ENCODE peak calls at places on chromosomes 11 and 22, in five cellular contexts. U is heart right ventricle, L is lower lobe of right lung, S is cardiac muscle cell, G is upper lobe of left lung. K is an unnamed sample. For H3K4me1, the result is how much of the 10 kb centered on the place peaks cover.

GRCh38 chr11:133366088-133366487 is 166.2 kb downstream of the OPCML start:
- DNase-seq in L (no peak), G (no peak), S (no peak), U (no peak), K (no peak)

GRCh38 chr22:44658371-44658953 is 43.5 kb upstream of the PRR5 start:
- DNase-seq in S (peak), L (peak), G (no peak), U (peak), K (no peak)

GRCh38 chr11:133361689-133361994 is 170.7 kb downstream of the OPCML start:
- DNase-seq in G (no peak), S (no peak), L (no peak), U (no peak), K (no peak)

GRCh38 chr11:73916435-73916834 is 34.4 kb upstream of the DNAJB13 start:
- DNase-seq in G (no peak), L (no peak), U (no peak), S (no peak), K (no peak)

GRCh38 chr22:38202437-38203089 is 769 bp downstream of the MAFF start:
- DNase-seq in G (peak), S (peak), U (peak), L (peak), K (peak)

GRCh38 chr22:19793161-19793560 is 32.6 kb downstream of the TBX1 start:
- DNase-seq in G (no peak), U (no peak), L (no peak), S (no peak), K (no peak)

GRCh38 chr11:44556735-44557409 is 8.6 kb upstream of the CD82 start:
- DNase-seq in S (peak), L (peak), G (no peak), U (peak), K (no peak)

GRCh38 chr11:68977781-68978625 is 2.8 kb downstream of the MRGPRD start:
- DNase-seq in L (peak), G (no peak), U (no peak), S (no peak), K (peak)

GRCh38 chr22:41830174-41830573 is 2.7 kb upstream of the SREBF2 start:
- DNase-seq in S (no peak), U (no peak), L (no peak), G (no peak), K (no peak)

GRCh38 chr11:119309411-119309810 is 7.5 kb downstream of the MCAM start:
- DNase-seq in G (peak), U (no peak), L (no peak), S (no peak), K (no peak)

GRCh38 chr11:13923716-13924650 is 38.5 kb upstream of the SPON1 start:
- DNase-seq in L (no peak), U (no peak), S (no peak), G (no peak), K (no peak)

GRCh38 chr11:104214517-104214916 is 50.6 kb upstream of the PDGFD start:
- DNase-seq in L (no peak), U (no peak), S (no peak), G (no peak), K (no peak)

GRCh38 chr22:35663371-35663770 is 15.1 kb downstream of the APOL6 start:
- DNase-seq in G (no peak), L (no peak), S (peak), U (no peak), K (no peak)

GRCh38 chr22:46031965-46032851 is 55.2 kb upstream of the WNT7B start:
- DNase-seq in U (no peak), G (no peak), L (peak), S (no peak), K (peak)

GRCh38 chr11:94728541-94728940 is 39.6 kb upstream of the AMOTL1 start:
- DNase-seq in S (peak), G (no peak), L (no peak), U (no peak), K (no peak)

GRCh38 chr11:33530824-33531223 is 169.8 kb downstream of the C11orf91 start:
- DNase-seq in U (no peak), L (no peak), G (no peak), S (peak), K (no peak)

GRCh38 chr11:70005107-70005818 is 72.9 kb upstream of the ANO1 start:
- DNase-seq in L (no peak), U (no peak), S (peak), G (no peak), K (no peak)

GRCh38 chr22:36839356-36840073 is 21.3 kb upstream of the NCF4 start:
- DNase-seq in U (no peak), S (peak), G (no peak), L (no peak), K (no peak)

GRCh38 chr22:42805016-42805997 is 51.8 kb downstream of the ARFGAP3 start:
- DNase-seq in G (peak), S (no peak), U (peak), L (peak), K (peak)

GRCh38 chr11:70303070-70303469 is 32.6 kb downstream of the PPFIA1 start:
- DNase-seq in G (no peak), U (no peak), L (no peak), S (peak), K (no peak)

GRCh38 chr11:18749681-18750319 is 23.8 kb upstream of the IGSF22 start:
- DNase-seq in U (no peak), L (no peak), S (peak), G (no peak), K (peak)

GRCh38 chr11:70064726-70065317 is 13.3 kb upstream of the ANO1 start:
- DNase-seq in G (no peak), U (no peak), S (no peak), L (no peak), K (peak)

GRCh38 chr11:91136631-91137030 is 913.8 kb upstream of the CHORDC1 start:
- DNase-seq in G (no peak), U (no peak), S (no peak), L (no peak), K (no peak)

GRCh38 chr11:6629892-6630631 is 10.8 kb upstream of the TPP1 start:
- DNase-seq in G (peak), L (no peak), S (no peak), U (no peak), K (no peak)

GRCh38 chr11:72085836-72086475 is 5.3 kb downstream of the LRRC51 start:
- DNase-seq in G (no peak), S (no peak), U (no peak), L (no peak), K (no peak)

GRCh38 chr22:45934659-45935341 is 42.2 kb downstream of the WNT7B start:
- DNase-seq in U (peak), L (no peak), G (peak), S (peak), K (peak)

GRCh38 chr11:58580311-58580710 is 1.4 kb downstream of the ZFP91 start:
- DNase-seq in G (no peak), U (no peak), S (no peak), L (no peak), K (no peak)

GRCh38 chr11:95795627-95796308 is 5.5 kb downstream of the CEP57 start:
- DNase-seq in G (no peak), S (no peak), U (no peak), L (no peak), K (no peak)

GRCh38 chr11:121012091-121012490 is 11.8 kb upstream of the TBCEL start:
- DNase-seq in S (no peak), G (no peak), L (no peak), U (no peak), K (no peak)

GRCh38 chr11:102564110-102564509 is 33.6 kb upstream of the MMP7 start:
- DNase-seq in S (peak), L (no peak), G (no peak), U (no peak), K (no peak)

GRCh38 chr11:93845181-93846092 is 5.0 kb downstream of the VSTM5 start:
- DNase-seq in U (no peak), S (no peak), L (no peak), G (no peak), K (no peak)

GRCh38 chr22:30804626-30805025 is 110.0 kb downstream of the OSBP2 start:
- DNase-seq in S (no peak), G (no peak), L (no peak), U (no peak), K (no peak)

GRCh38 chr11:31817621-31818493 is 6.7 kb upstream of the PAX6 start:
- DNase-seq in S (no peak), G (peak), L (no peak), U (no peak), K (no peak)

DNA sequence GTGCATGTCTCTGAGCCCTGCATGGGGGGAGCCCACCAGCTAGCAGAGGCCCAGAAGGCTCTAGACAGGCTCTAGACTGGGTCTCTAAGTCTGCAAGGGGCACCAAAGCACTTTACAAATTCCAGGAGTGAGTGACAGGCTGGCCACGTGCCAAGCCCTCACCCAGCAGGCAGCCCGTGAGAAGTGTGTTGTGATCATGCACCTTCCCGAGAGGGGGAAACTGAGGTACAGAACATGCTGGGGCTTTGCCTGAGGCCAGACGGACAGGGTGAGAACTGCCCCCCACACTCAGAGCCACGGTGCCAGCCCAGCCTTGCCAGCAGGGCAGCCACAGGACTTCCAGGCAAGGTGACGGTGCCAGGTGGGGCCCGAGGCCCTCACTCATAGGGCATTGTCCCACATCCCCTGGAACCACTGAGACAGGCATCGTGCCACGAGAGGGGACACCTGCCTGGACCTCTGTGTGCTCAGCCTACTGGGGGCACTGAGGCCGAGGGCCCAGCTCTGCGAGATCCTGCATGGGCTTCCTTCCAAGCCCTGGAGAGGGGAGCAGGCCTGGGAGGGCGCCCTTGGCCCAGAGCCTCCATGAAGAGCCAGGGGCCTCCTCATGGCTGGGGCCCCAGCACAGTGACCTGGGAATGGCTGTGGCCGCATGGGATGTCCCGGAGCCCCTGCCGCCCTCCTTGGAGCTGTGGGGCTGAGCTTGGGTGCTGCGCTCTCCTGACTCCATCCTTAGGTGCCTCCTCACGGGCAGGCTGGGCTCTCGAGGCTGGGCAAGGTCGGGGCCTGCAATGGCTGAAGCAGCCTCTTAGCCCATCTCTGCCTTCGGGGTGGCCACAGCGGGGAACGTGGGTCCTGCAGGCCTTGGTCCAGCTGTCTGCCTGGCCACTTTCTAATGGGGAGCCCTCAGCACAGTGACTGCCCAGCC is 121.5 kb downstream of the KCNQ1OT1 start:
- DNase-seq in S (no peak), G (peak), U (peak), L (peak), K (peak)
- H3K4me1 ChIP-seq in S (under half), G (under half), U (under half), L (under half), K (under half)

GRCh38 chr11:57313071-57313787 is 11.5 kb downstream of the TNKS1BP1 start:
- DNase-seq in U (peak), L (no peak), S (no peak), G (peak), K (no peak)
- H3K4me1 ChIP-seq in U (half or more), L (half or more), S (under half), G (half or more), K (under half)

GRCh38 chr22:47167056-47167455 is 404.6 kb downstream of the TBC1D22A start:
- DNase-seq in G (no peak), L (peak), S (no peak), U (no peak), K (no peak)
- H3K4me1 ChIP-seq in G (under half), L (under half), S (under half), U (under half), K (under half)

DNA sequence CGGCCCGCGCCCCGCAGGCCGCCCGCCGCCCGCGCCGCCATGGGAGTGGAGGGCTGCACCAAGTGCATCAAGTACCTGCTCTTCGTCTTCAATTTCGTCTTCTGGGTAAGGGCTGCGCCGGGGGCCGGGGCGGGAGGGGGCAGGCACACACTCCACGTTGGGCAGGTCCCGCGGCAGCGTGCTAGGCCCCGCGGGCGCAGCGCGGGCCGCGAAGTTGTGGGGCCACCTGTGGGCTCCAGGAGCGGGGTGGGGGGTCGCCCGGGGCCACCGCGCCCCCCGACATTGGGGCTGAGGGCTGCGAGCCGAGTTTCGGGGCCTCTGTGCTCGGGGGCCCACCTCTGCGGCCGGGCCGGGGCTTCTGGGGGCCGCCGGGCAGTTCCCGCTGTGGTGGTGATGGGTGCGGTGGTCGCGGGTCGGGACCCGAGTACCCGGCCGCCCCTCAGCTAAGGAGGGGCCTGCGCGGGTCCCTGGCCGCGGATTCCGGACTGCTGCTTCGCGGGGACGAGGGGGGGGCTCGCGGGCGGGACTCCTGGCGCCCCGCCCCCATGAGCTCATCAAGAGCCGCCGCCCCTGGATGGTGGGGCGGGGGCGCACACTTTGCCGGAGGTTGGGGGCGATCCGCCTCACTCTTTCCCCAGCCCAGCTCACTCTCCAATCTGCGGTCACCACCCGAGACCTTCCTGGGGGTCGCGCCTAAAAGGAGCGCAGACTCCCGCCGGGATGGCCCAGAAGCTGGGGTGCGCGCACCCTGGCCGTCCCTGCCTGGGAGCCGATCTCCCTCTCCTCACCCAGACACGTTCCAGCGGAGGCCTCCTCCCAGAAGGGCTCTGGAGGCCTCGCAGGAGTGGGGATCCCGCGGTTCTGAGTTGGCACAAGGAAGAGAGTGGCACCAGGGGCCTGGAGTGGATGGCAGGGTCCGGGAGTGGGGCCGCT is 667 bp downstream of the CD81 start:
- DNase-seq in U (peak), L (peak), S (peak), G (peak), K (no peak)
- H3K4me1 ChIP-seq in U (half or more), L (under half), S (under half), G (half or more), K (under half)

GRCh38 chr11:61835663-61836024 is 7.5 kb downstream of the FADS2 start:
- DNase-seq in G (no peak), S (no peak), U (no peak), L (no peak), K (no peak)

GRCh38 chr11:61833478-61833877 is 5.4 kb downstream of the FADS2 start:
- DNase-seq in S (no peak), G (peak), U (no peak), L (no peak), K (no peak)

GRCh38 chr11:61832758-61833157 is 4.7 kb downstream of the FADS2 start:
- DNase-seq in L (no peak), G (no peak), S (no peak), U (peak), K (no peak)

GRCh38 chr11:61833926-61834277 is 5.8 kb downstream of the FADS2 start:
- DNase-seq in L (no peak), G (no peak), S (no peak), U (no peak), K (no peak)

DNA sequence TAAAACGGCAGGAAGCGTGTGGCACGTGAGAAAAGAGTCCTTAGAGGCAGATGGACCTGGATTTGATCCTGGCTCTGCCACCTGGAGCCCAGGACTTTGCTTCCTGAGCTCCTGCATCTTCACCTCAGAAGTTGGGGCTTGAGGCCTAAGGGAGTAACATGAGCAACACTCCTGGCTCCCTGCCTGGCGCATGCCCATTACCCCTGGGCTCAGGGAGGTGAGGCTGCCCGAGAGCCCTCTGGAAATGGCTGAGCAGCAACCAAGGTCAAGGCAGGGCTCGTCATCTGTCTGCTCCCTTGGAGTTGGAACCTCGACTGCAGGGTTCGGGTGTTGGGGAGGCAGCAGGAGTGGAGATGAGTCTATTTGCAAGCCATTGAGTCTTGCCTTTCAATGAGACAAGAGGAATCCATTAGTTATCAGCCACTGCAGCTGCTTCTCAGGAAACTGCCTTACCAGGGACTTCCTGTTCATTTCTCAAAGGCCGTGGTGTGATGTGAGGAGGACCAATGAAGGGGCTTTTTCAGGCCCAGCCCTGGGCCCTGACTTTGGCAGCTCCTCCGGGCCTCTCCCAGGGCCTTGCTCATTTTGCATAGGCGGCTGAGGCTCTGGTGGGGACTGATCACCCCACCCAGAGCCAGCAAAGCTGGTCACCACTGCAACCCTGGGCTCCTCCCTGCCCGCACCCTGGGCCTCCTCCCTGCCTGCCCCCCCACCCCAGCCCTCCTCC is 6.3 kb downstream of the FADS2 start:
- DNase-seq in U (peak), S (peak), G (peak), L (no peak), K (no peak)
- H3K4me1 ChIP-seq in U (under half), S (under half), G (under half), L (under half), K (under half)

GRCh38 chr22:17269224-17269606 is 50.0 kb upstream of the ADA2 start:
- DNase-seq in S (no peak), G (no peak), U (no peak), L (no peak), K (no peak)

GRCh38 chr22:17266261-17266971 is 47.2 kb upstream of the ADA2 start:
- DNase-seq in G (no peak), S (peak), L (no peak), U (no peak), K (no peak)

GRCh38 chr22:17267661-17268330 is 48.6 kb upstream of the ADA2 start:
- DNase-seq in S (no peak), G (no peak), L (no peak), U (no peak), K (no peak)

GRCh38 chr22:17269607-17270261 is 50.5 kb upstream of the ADA2 start:
- DNase-seq in L (no peak), G (no peak), U (no peak), S (no peak), K (no peak)

GRCh38 chr22:17268501-17269223 is 49.4 kb upstream of the ADA2 start:
- DNase-seq in G (no peak), U (no peak), S (no peak), L (no peak), K (no peak)
- H3K4me1 ChIP-seq in G (under half), U (under half), S (under half), L (under half), K (under half)

DNA sequence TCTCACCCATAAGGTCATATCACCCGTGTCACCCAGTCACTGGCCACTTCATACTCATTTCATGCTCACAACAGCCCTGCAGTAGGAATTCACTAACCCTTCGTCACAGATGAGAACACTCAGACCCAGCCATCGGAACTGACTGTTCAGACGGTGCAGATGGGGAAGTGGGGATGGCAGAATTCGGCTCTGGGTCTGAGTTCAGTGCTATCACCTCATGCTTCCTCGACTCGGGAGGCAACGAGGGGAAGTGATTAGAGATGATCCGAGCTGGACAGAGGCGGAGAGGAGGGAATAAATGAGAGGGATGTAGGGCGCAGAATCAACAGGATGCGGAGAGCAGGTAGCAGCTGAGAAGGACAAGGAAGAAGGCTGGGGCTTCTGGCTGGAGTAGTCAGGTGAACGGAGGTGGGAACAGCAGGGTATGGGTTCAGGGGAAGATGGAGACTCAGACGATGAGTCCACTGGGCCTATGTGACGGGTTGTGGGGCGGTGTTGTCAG is 4.7 kb downstream of the B3GNT6 start:
- DNase-seq in G (no peak), S (no peak), U (no peak), L (no peak), K (no peak)
- H3K4me1 ChIP-seq in G (under half), S (under half), U (under half), L (under half), K (under half)

GRCh38 chr11:12694182-12694531 is 19.9 kb downstream of the TEAD1 start:
- DNase-seq in G (no peak), S (no peak), L (peak), U (no peak), K (no peak)
- H3K4me1 ChIP-seq in G (under half), S (half or more), L (half or more), U (half or more), K (under half)